ENCODE peak calls at places on chromosome 1, in nine cellular contexts. Q, X, B, U, E, K, D, R and A are unnamed samples.

GRCh38 chr1:41952208-41952607 is 33.5 kb upstream of the HIVEP3 start:
- DNase-seq in Q (no peak), X (no peak), B (no peak), U (no peak), E (no peak), K (no peak), D (no peak), R (no peak), A (no peak)

GRCh38 chr1:91335607-91336006 is 69.0 kb downstream of the HFM1 start:
- DNase-seq in Q (no peak), X (no peak), B (no peak), U (no peak), E (no peak), K (no peak), D (no peak), R (no peak), A (no peak)

GRCh38 chr1:174114788-174115448 is 44.4 kb upstream of the RABGAP1L start:
- DNase-seq in Q (peak), X (no peak), B (peak), U (no peak), E (peak), K (no peak), D (no peak), R (peak), A (peak)

GRCh38 chr1:21289700-21290545 is at the start of gene ECE1:
- DNase-seq in Q (peak), X (peak), B (no peak), U (peak), E (no peak), K (no peak), D (no peak), R (no peak), A (peak)

GRCh38 chr1:16067127-16067768 is 6.2 kb downstream of the FAM131C start:
- DNase-seq in Q (no peak), X (no peak), B (peak), U (peak), E (no peak), K (no peak), D (no peak), R (no peak), A (peak)

GRCh38 chr1:200365897-200366426 is 43.9 kb downstream of the ZNF281 start:
- DNase-seq in Q (no peak), X (no peak), B (no peak), U (no peak), E (no peak), K (no peak), D (no peak), R (no peak), A (no peak)

GRCh38 chr1:64956733-64957441 is 9.5 kb downstream of the JAK1 start:
- DNase-seq in Q (no peak), X (no peak), B (no peak), U (no peak), E (no peak), K (no peak), D (no peak), R (no peak), A (no peak)

GRCh38 chr1:55720243-55720642 is 505.1 kb upstream of the USP24 start:
- DNase-seq in Q (no peak), X (peak), B (peak), U (peak), E (no peak), K (no peak), D (no peak), R (no peak), A (peak)

GRCh38 chr1:41122148-41122547 is 100.6 kb upstream of the SLFNL1 start:
- DNase-seq in Q (no peak), X (no peak), B (no peak), U (no peak), E (no peak), K (no peak), D (no peak), R (no peak), A (no peak)

GRCh38 chr1:1120866-1121563 is 5.1 kb upstream of the C1orf159 start:
- DNase-seq in Q (no peak), X (peak), B (no peak), U (no peak), E (no peak), K (no peak), D (peak), R (no peak), A (no peak)

GRCh38 chr1:41407666-41408252 is 46.5 kb downstream of the FOXO6 start:
- DNase-seq in Q (no peak), X (no peak), B (no peak), U (no peak), E (no peak), K (no peak), D (no peak), R (no peak), A (no peak)

GRCh38 chr1:45355683-45356082 is 15.4 kb upstream of the MUTYH start:
- DNase-seq in Q (no peak), X (no peak), B (no peak), U (no peak), E (no peak), K (no peak), D (no peak), R (no peak), A (no peak)

GRCh38 chr1:25037174-25038074 is 107.3 kb upstream of the RUNX3 start:
- DNase-seq in Q (peak), X (peak), B (no peak), U (no peak), E (peak), K (no peak), D (no peak), R (peak), A (no peak)